ENCODE peak calls at places on chromosome 7, in six cellular contexts. T, P, S, I, H and G are unnamed samples. For H3K4me1, the result is how much of the 10 kb centered on the place peaks cover.

GRCh38 chr7:44460325-44460724 is 30.1 kb downstream of the NUDCD3 start:
- DNase-seq in T (peak), I (no peak), P (peak), H (no peak), S (no peak), G (no peak)

GRCh38 chr7:108497082-108497725 is 28.7 kb downstream of the PNPLA8 start:
- DNase-seq in P (peak), I (peak), H (peak), T (peak), S (peak), G (peak)

GRCh38 chr7:144812379-144813283 is 23.2 kb downstream of the TPK1 start:
- DNase-seq in T (no peak), H (no peak), S (no peak), I (no peak), P (no peak), G (no peak)

GRCh38 chr7:146764458-146764857 is 647.9 kb downstream of the CNTNAP2 start:
- DNase-seq in I (no peak), S (no peak), T (no peak), H (no peak), P (no peak), G (peak)

GRCh38 chr7:23277359-23277989 is 21.7 kb upstream of the MALSU1 start:
- DNase-seq in P (peak), I (peak), S (peak), T (peak), H (peak), G (peak)

GRCh38 chr7:18495412-18496335 is at the start of gene HDAC9:
- DNase-seq in I (no peak), P (peak), T (peak), S (peak), H (no peak), G (peak)

GRCh38 chr7:26183545-26184282 is 16.8 kb downstream of the HNRNPA2B1 start:
- DNase-seq in T (no peak), H (peak), S (no peak), P (no peak), I (no peak), G (no peak)

GRCh38 chr7:19491821-19492452 is 216.9 kb downstream of the POLR1F start:
- DNase-seq in P (peak), S (no peak), H (peak), I (no peak), T (peak), G (peak)

GRCh38 chr7:106504620-106505019 is 156.3 kb downstream of the CCDC71L start:
- DNase-seq in H (no peak), T (peak), I (no peak), P (peak), S (no peak), G (no peak)

GRCh38 chr7:40646717-40647116 is 511.9 kb downstream of the SUGCT start:
- DNase-seq in P (peak), S (no peak), H (no peak), I (no peak), T (peak), G (no peak)

GRCh38 chr7:137454169-137455166 is 110.9 kb upstream of the PTN start:
- DNase-seq in I (peak), T (peak), P (peak), H (peak), S (no peak), G (peak)

GRCh38 chr7:74183653-74184450 is 9.7 kb downstream of the EIF4H start:
- DNase-seq in S (peak), T (no peak), P (no peak), H (peak), I (peak), G (no peak)

GRCh38 chr7:105664816-105665525 is 83.7 kb upstream of the EFCAB10 start:
- DNase-seq in H (peak), P (peak), S (peak), I (peak), T (no peak), G (no peak)

GRCh38 chr7:116327751-116328150 is 117.4 kb downstream of the TES start:
- DNase-seq in T (no peak), S (no peak), I (no peak), H (peak), P (peak), G (peak)

GRCh38 chr7:5550831-5551230 is 127.2 kb upstream of the TNRC18 start:
- DNase-seq in P (no peak), S (no peak), T (no peak), H (no peak), I (no peak), G (no peak)

GRCh38 chr7:15489383-15489782 is 72.4 kb downstream of the AGMO start:
- DNase-seq in P (no peak), S (no peak), T (no peak), H (no peak), I (no peak), G (no peak)

GRCh38 chr7:14891289-14891688 is 11.3 kb downstream of the DGKB start:
- DNase-seq in H (no peak), P (no peak), T (no peak), I (no peak), S (no peak), G (no peak)

GRCh38 chr7:25189197-25189596 is 39.1 kb downstream of the NPVF start:
- DNase-seq in T (no peak), H (no peak), P (no peak), I (peak), S (no peak), G (no peak)

GRCh38 chr7:143416565-143417149 is 8.0 kb upstream of the EPHA1 start:
- DNase-seq in H (peak), P (peak), S (no peak), T (no peak), I (peak), G (peak)

GRCh38 chr7:69169356-69169755 is 428.9 kb upstream of the AUTS2 start:
- DNase-seq in H (no peak), I (no peak), S (no peak), P (no peak), T (no peak), G (no peak)

GRCh38 chr7:6256709-6257535 is 15.5 kb downstream of the CYTH3 start:
- DNase-seq in S (no peak), P (peak), T (peak), H (no peak), I (peak), G (peak)

GRCh38 chr7:48938539-48938938 is 14.2 kb downstream of the CDC14C start:
- DNase-seq in T (peak), H (peak), P (peak), S (no peak), I (no peak), G (no peak)

GRCh38 chr7:73966941-73967831 is 60.8 kb upstream of the ELN start:
- DNase-seq in P (no peak), I (no peak), H (no peak), T (no peak), S (no peak), G (no peak)

GRCh38 chr7:74175270-74175803 is 1.2 kb downstream of the EIF4H start:
- DNase-seq in I (no peak), P (no peak), T (no peak), H (peak), S (no peak), G (peak)

GRCh38 chr7:81470084-81470723 is 299.6 kb downstream of the HGF start:
- DNase-seq in H (peak), I (peak), S (peak), T (peak), P (peak), G (peak)

GRCh38 chr7:138961159-138961558 is 20.0 kb downstream of the KIAA1549 start:
- DNase-seq in P (no peak), H (no peak), T (no peak), S (no peak), I (no peak), G (no peak)

GRCh38 chr7:112550468-112551060 is 69.8 kb downstream of the LSMEM1 start:
- DNase-seq in I (peak), T (peak), H (peak), S (peak), P (peak), G (peak)

GRCh38 chr7:116213361-116214155 is 3.2 kb downstream of the TES start:
- DNase-seq in I (no peak), T (no peak), P (peak), S (no peak), H (no peak), G (peak)

GRCh38 chr7:69184339-69184738 is 413.9 kb upstream of the AUTS2 start:
- DNase-seq in S (no peak), I (no peak), T (no peak), H (no peak), P (peak), G (no peak)

GRCh38 chr7:22860784-22861482 is 38.3 kb upstream of the TOMM7 start:
- DNase-seq in H (peak), I (peak), S (peak), T (peak), P (no peak), G (no peak)

GRCh38 chr7:26681819-26682418 is 182.5 kb downstream of the SKAP2 start:
- DNase-seq in I (no peak), P (peak), S (no peak), T (no peak), H (peak), G (peak)

GRCh38 chr7:61111-61510 is 131.3 kb upstream of the FAM20C start:
- DNase-seq in S (no peak), T (no peak), I (no peak), H (no peak), P (no peak), G (no peak)

GRCh38 chr7:101913247-101913721 is 95.9 kb downstream of the CUX1 start:
- DNase-seq in I (no peak), T (no peak), P (no peak), S (no peak), H (no peak), G (no peak)
- H3K4me3 ChIP-seq in I (no peak), T (no peak), P (no peak), S (no peak), H (no peak), G (peak)

GRCh38 chr7:16740623-16740953 is 13.0 kb upstream of the TSPAN13 start:
- DNase-seq in P (no peak), H (no peak), T (no peak), S (no peak), I (no peak), G (no peak)
- H3K9ac ChIP-seq in P (no peak), H (no peak), T (no peak), S (no peak), I (no peak), G (no peak)

GRCh38 chr7:100215895-100216294 is 3.9 kb upstream of the PVRIG start:
- DNase-seq in H (no peak), P (peak), S (no peak), T (no peak), I (no peak), G (peak)

GRCh38 chr7:100210803-100211202 is 8.9 kb upstream of the PVRIG start:
- DNase-seq in I (no peak), H (no peak), P (no peak), T (no peak), S (no peak), G (no peak)

GRCh38 chr7:100212631-100213286 is 7.0 kb upstream of the PVRIG start:
- DNase-seq in T (no peak), S (no peak), H (no peak), P (no peak), I (no peak), G (no peak)

GRCh38 chr7:100211342-100211780 is 8.4 kb upstream of the PVRIG start:
- DNase-seq in H (no peak), T (no peak), P (no peak), I (no peak), S (no peak), G (no peak)

GRCh38 chr7:100213672-100214071 is 6.1 kb upstream of the PVRIG start:
- DNase-seq in S (no peak), P (no peak), H (no peak), I (no peak), T (no peak), G (no peak)
- H3K4me1 ChIP-seq in S (under half), P (under half), H (under half), I (under half), T (under half), G (under half)

DNA sequence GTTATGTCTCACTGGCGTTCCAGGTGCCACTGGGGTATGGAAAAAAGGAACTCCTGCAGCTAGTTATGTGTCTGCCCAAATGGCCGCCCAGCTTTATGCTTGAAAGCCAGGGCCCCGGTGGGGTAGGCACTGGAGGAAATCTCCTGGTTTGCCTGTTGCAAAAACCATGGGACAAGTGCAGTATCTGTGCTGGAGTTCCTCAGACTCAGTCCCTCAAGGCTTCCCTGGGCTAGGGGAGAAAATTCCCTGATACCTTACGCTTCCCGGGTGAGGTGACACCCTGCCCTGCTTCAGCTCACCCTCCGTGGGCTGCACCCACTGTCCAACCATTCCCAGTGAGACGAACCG is 90.3 kb upstream of the CDK6 start:
- DNase-seq in H (no peak), P (no peak), T (no peak), S (no peak), I (no peak), G (no peak)
- H3K4me3 ChIP-seq in H (no peak), P (no peak), T (no peak), S (peak), I (peak), G (no peak)

DNA sequence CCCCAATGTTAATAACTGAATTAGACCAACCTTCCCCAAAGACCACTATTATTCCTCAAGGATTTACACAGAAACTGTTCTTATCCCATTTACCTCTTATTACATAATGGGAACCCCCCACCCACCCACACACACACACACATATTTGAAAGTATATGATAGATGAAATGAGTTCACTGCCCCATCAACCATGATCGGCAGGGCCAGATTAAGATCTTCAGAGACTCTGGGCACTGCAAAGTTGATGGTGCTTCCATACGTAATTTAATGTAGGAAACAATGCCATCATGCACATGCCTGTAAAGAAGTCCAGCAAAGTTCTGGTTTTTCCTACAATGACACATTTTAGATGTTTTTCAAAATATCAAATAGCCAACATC is 35.0 kb upstream of the HERPUD2 start:
- DNase-seq in I (no peak), S (no peak), P (no peak), H (no peak), T (no peak), G (no peak)
- H3K9ac ChIP-seq in I (no peak), S (no peak), P (no peak), H (no peak), T (no peak), G (no peak)